ENCODE peak calls at places on chromosomes 1 and 21, in seven cellular contexts. One of them, this sample, is unnamed.
A peak's percentile ranks its signal among the peaks of the same experiment; 100 is the strongest.

GRCh38 chr1:6477039-6477820 is 11.3 kb upstream of the TNFRSF25 start:
- DNase-seq in fibroblast of mammary gland: no peak
- DNase-seq in cardiac fibroblast: no peak
- DNase-seq in fibroblast of pulmonary artery: no peak
- DNase-seq in kidney: peak; percentile 47
- DNase-seq in right lobe of liver: no peak
- DNase-seq in cardiac muscle cell: no peak
- DNase-seq in this sample: no peak

GRCh38 chr1:200433586-200433985 is 23.8 kb upstream of the ZNF281 start:
- DNase-seq in fibroblast of mammary gland: no peak
- DNase-seq in cardiac fibroblast: no peak
- DNase-seq in fibroblast of pulmonary artery: no peak
- DNase-seq in kidney: no peak
- DNase-seq in right lobe of liver: no peak
- DNase-seq in cardiac muscle cell: no peak
- DNase-seq in this sample: no peak

GRCh38 chr1:228953207-228953606 is 217.9 kb downstream of the RHOU start:
- DNase-seq in fibroblast of mammary gland: no peak
- DNase-seq in cardiac fibroblast: no peak
- DNase-seq in fibroblast of pulmonary artery: no peak
- DNase-seq in kidney: no peak
- DNase-seq in right lobe of liver: no peak
- DNase-seq in cardiac muscle cell: no peak
- DNase-seq in this sample: no peak

GRCh38 chr1:44862829-44863406 is 19.9 kb upstream of the PTCH2 start:
- DNase-seq in fibroblast of mammary gland: peak; percentile 74
- DNase-seq in cardiac fibroblast: peak; percentile 65
- DNase-seq in fibroblast of pulmonary artery: peak; percentile 75
- DNase-seq in kidney: no peak
- DNase-seq in right lobe of liver: no peak
- DNase-seq in cardiac muscle cell: no peak
- DNase-seq in this sample: no peak

GRCh38 chr1:24319962-24320361 is 805 bp downstream of the GRHL3 start:
- DNase-seq in fibroblast of mammary gland: no peak
- DNase-seq in cardiac fibroblast: no peak
- DNase-seq in fibroblast of pulmonary artery: no peak
- DNase-seq in kidney: no peak
- DNase-seq in right lobe of liver: no peak
- DNase-seq in cardiac muscle cell: no peak
- DNase-seq in this sample: no peak

GRCh38 chr1:201739492-201740085 is 89.4 kb upstream of the IPO9 start:
- DNase-seq in fibroblast of mammary gland: no peak
- DNase-seq in cardiac fibroblast: peak; percentile 58
- DNase-seq in fibroblast of pulmonary artery: peak; percentile 61
- DNase-seq in kidney: peak; percentile 81
- DNase-seq in right lobe of liver: peak; percentile 46
- DNase-seq in cardiac muscle cell: peak; percentile 90
- DNase-seq in this sample: no peak

GRCh38 chr1:182092336-182092735 is 30.8 kb upstream of the ZNF648 start:
- DNase-seq in fibroblast of mammary gland: no peak
- DNase-seq in cardiac fibroblast: peak; percentile 2
- DNase-seq in fibroblast of pulmonary artery: peak; percentile 34
- DNase-seq in kidney: no peak
- DNase-seq in right lobe of liver: no peak
- DNase-seq in cardiac muscle cell: no peak
- DNase-seq in this sample: no peak

GRCh38 chr1:201903135-201903534 is 14.4 kb downstream of the SHISA4 start:
- DNase-seq in fibroblast of mammary gland: peak; percentile 73
- DNase-seq in cardiac fibroblast: peak; percentile 68
- DNase-seq in fibroblast of pulmonary artery: peak; percentile 47
- DNase-seq in kidney: peak; percentile 94
- DNase-seq in right lobe of liver: no peak
- DNase-seq in cardiac muscle cell: no peak
- DNase-seq in this sample: no peak

GRCh38 chr1:203607169-203607873 is 19.3 kb upstream of the ATP2B4 start:
- DNase-seq in fibroblast of mammary gland: peak; percentile 94
- DNase-seq in cardiac fibroblast: peak; percentile 92
- DNase-seq in fibroblast of pulmonary artery: peak; percentile 92
- DNase-seq in kidney: no peak
- DNase-seq in right lobe of liver: peak; percentile 51
- DNase-seq in cardiac muscle cell: no peak
- DNase-seq in this sample: peak; percentile 65

GRCh38 chr1:244224487-244225430 is 173.7 kb downstream of the ZBTB18 start:
- DNase-seq in fibroblast of mammary gland: peak; percentile 26
- DNase-seq in cardiac fibroblast: peak; percentile 55
- DNase-seq in fibroblast of pulmonary artery: peak; percentile 70
- DNase-seq in kidney: no peak
- DNase-seq in right lobe of liver: no peak
- DNase-seq in cardiac muscle cell: no peak
- DNase-seq in this sample: no peak

GRCh38 chr21:16517380-16517779 is 787.6 kb downstream of the USP25 start:
- DNase-seq in fibroblast of mammary gland: no peak
- DNase-seq in cardiac fibroblast: peak; percentile 67
- DNase-seq in fibroblast of pulmonary artery: peak; percentile 60
- DNase-seq in kidney: no peak
- DNase-seq in right lobe of liver: no peak
- DNase-seq in cardiac muscle cell: no peak
- DNase-seq in this sample: no peak

GRCh38 chr1:16503494-16503893 is 10.6 kb downstream of the RNU1-1 start:
- DNase-seq in fibroblast of mammary gland: no peak
- DNase-seq in cardiac fibroblast: no peak
- DNase-seq in fibroblast of pulmonary artery: no peak
- DNase-seq in kidney: no peak
- DNase-seq in right lobe of liver: no peak
- DNase-seq in cardiac muscle cell: no peak
- DNase-seq in this sample: no peak

GRCh38 chr1:208237241-208237640 is 6.9 kb downstream of the PLXNA2 start:
- DNase-seq in fibroblast of mammary gland: no peak
- DNase-seq in cardiac fibroblast: peak; percentile 64
- DNase-seq in fibroblast of pulmonary artery: peak; percentile 65
- DNase-seq in kidney: no peak
- DNase-seq in right lobe of liver: no peak
- DNase-seq in cardiac muscle cell: no peak
- DNase-seq in this sample: no peak

GRCh38 chr1:3763351-3764125 is 9.0 kb upstream of the SMIM1 start:
- DNase-seq in fibroblast of mammary gland: no peak
- DNase-seq in cardiac fibroblast: no peak
- DNase-seq in fibroblast of pulmonary artery: no peak
- DNase-seq in kidney: peak; percentile 70
- DNase-seq in right lobe of liver: no peak
- DNase-seq in cardiac muscle cell: no peak
- DNase-seq in this sample: no peak

GRCh38 chr1:45395051-45395450 is 54.8 kb upstream of the MUTYH start:
- DNase-seq in fibroblast of mammary gland: no peak
- DNase-seq in cardiac fibroblast: no peak
- DNase-seq in fibroblast of pulmonary artery: no peak
- DNase-seq in kidney: no peak
- DNase-seq in right lobe of liver: no peak
- DNase-seq in cardiac muscle cell: no peak
- DNase-seq in this sample: no peak

GRCh38 chr21:36486246-36486645 is 6.3 kb upstream of the CLDN14 start:
- DNase-seq in fibroblast of mammary gland: no peak
- DNase-seq in cardiac fibroblast: no peak
- DNase-seq in fibroblast of pulmonary artery: no peak
- DNase-seq in kidney: no peak
- DNase-seq in right lobe of liver: no peak
- DNase-seq in cardiac muscle cell: no peak
- DNase-seq in this sample: no peak

GRCh38 chr1:186220911-186221310 is 154.1 kb downstream of the TPR start:
- DNase-seq in fibroblast of mammary gland: no peak
- DNase-seq in cardiac fibroblast: no peak
- DNase-seq in fibroblast of pulmonary artery: no peak
- DNase-seq in kidney: no peak
- DNase-seq in right lobe of liver: no peak
- DNase-seq in cardiac muscle cell: no peak
- DNase-seq in this sample: no peak

GRCh38 chr1:3014443-3015268 is 6.6 kb upstream of the ACTRT2 start:
- DNase-seq in fibroblast of mammary gland: no peak
- DNase-seq in cardiac fibroblast: no peak
- DNase-seq in fibroblast of pulmonary artery: no peak
- DNase-seq in kidney: peak; percentile 48
- DNase-seq in right lobe of liver: no peak
- DNase-seq in cardiac muscle cell: no peak
- DNase-seq in this sample: no peak

GRCh38 chr1:3283849-3284248 is 170.6 kb upstream of the ARHGEF16 start:
- DNase-seq in fibroblast of mammary gland: no peak
- DNase-seq in cardiac fibroblast: no peak
- DNase-seq in fibroblast of pulmonary artery: peak; percentile 1
- DNase-seq in kidney: no peak
- DNase-seq in right lobe of liver: peak; percentile 41
- DNase-seq in cardiac muscle cell: peak; percentile 63
- DNase-seq in this sample: no peak

GRCh38 chr21:45410865-45411809 is 6.2 kb downstream of the COL18A1 start:
- DNase-seq in fibroblast of mammary gland: no peak
- DNase-seq in cardiac fibroblast: no peak
- DNase-seq in fibroblast of pulmonary artery: no peak
- DNase-seq in kidney: peak; percentile 75
- DNase-seq in right lobe of liver: peak; percentile 47
- DNase-seq in cardiac muscle cell: peak; percentile 95
- DNase-seq in this sample: no peak
- H3K4me3 ChIP-seq in fibroblast of mammary gland: no peak overlapping the region
- H3K4me3 ChIP-seq in cardiac fibroblast: no peak overlapping the region
- H3K4me3 ChIP-seq in fibroblast of pulmonary artery: no peak overlapping the region
- H3K4me3 ChIP-seq in kidney: no peak overlapping the region
- H3K4me3 ChIP-seq in right lobe of liver: no peak overlapping the region
- H3K4me3 ChIP-seq in cardiac muscle cell: no peak overlapping the region
- H3K4me3 ChIP-seq in this sample: peak overlapping the region; percentile 38

DNA sequence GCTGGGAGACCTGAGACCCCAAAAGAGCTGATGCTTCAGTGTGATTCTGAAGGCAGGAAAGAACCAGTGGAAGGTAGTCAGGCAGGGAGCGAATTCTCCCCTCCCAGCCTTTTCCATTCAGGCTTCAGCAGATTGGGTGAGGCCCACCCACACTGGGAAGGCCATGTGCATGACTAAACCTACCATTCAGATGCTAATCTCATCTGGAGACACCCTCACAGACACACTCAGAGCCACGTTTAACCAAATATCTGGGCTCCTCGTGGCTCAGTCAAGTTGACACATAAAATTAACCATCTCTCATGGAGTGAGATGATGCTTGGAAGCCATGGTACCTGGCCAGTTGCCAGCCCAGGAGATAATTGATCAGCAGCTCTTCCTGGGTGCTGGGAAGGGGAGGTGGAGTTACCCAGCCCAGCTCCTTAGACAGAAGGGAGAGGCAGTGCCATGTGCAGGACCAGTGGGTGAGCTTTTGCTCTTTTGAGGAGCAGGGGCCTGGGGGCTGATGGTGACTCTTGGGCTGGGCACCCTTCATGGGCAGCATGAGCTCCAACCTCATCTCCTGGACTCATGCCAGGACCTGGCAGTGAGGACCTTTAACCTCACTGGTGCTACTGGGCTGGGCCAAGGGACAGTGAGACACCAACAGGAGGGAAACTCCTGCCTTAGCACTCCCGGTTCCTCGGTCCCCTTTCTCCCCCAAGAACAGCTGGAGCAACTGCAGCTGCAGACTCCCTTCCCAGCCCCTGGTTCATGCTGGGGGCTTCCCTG is 89.0 kb upstream of the ACTL8 start:
- DNase-seq in fibroblast of mammary gland: peak; percentile 44
- DNase-seq in cardiac fibroblast: peak; percentile 12
- DNase-seq in fibroblast of pulmonary artery: no peak
- DNase-seq in kidney: no peak
- DNase-seq in right lobe of liver: no peak
- DNase-seq in cardiac muscle cell: no peak
- DNase-seq in this sample: no peak
- H3K4me3 ChIP-seq in fibroblast of mammary gland: no peak overlapping the region
- H3K4me3 ChIP-seq in cardiac fibroblast: no peak overlapping the region
- H3K4me3 ChIP-seq in fibroblast of pulmonary artery: no peak overlapping the region
- H3K4me3 ChIP-seq in kidney: no peak overlapping the region
- H3K4me3 ChIP-seq in right lobe of liver: no peak overlapping the region
- H3K4me3 ChIP-seq in cardiac muscle cell: no peak overlapping the region
- H3K4me3 ChIP-seq in this sample: no peak overlapping the region

DNA sequence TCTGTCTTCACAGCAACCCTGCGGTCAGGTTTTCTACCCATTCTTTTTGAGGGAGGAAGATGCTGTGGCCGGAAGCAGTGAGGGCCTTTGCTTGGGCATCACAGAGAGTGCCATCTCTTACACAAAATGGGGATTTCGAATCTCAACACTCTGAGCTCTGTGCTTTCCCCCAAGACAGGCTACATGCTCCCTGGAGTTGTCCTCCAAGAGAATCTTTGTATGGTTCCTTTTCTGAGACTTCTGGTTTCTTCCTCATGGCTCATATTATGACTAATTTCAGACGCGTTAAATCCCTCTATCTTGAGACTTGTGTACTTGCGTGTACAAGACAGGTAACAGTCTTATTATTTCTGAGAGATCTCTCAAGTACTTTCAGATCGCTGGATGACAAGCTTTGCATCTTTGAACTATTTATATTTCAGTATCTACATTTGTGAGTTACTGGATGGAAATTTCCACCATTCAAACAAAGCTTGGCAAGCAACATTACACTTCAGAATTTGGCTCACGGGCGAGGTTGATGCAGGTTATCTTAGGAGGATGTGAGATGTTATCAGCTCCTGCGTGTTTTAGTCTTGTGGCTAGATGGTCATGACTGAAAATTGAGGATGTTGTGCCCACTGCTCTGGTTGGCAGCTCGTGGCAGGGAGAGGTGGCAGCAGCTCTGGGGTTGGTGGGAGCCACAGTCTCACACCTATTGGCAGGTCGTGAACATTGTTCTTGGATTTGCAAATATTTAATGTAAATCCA is 19.4 kb downstream of the ABCG1 start:
- DNase-seq in fibroblast of mammary gland: no peak
- DNase-seq in cardiac fibroblast: no peak
- DNase-seq in fibroblast of pulmonary artery: no peak
- DNase-seq in kidney: peak; percentile 25
- DNase-seq in right lobe of liver: no peak
- DNase-seq in cardiac muscle cell: no peak
- DNase-seq in this sample: no peak
- H3K4me3 ChIP-seq in fibroblast of mammary gland: no peak overlapping the region
- H3K4me3 ChIP-seq in cardiac fibroblast: no peak overlapping the region
- H3K4me3 ChIP-seq in fibroblast of pulmonary artery: no peak overlapping the region
- H3K4me3 ChIP-seq in kidney: no peak overlapping the region
- H3K4me3 ChIP-seq in right lobe of liver: no peak overlapping the region
- H3K4me3 ChIP-seq in cardiac muscle cell: no peak overlapping the region
- H3K4me3 ChIP-seq in this sample: no peak overlapping the region

DNA sequence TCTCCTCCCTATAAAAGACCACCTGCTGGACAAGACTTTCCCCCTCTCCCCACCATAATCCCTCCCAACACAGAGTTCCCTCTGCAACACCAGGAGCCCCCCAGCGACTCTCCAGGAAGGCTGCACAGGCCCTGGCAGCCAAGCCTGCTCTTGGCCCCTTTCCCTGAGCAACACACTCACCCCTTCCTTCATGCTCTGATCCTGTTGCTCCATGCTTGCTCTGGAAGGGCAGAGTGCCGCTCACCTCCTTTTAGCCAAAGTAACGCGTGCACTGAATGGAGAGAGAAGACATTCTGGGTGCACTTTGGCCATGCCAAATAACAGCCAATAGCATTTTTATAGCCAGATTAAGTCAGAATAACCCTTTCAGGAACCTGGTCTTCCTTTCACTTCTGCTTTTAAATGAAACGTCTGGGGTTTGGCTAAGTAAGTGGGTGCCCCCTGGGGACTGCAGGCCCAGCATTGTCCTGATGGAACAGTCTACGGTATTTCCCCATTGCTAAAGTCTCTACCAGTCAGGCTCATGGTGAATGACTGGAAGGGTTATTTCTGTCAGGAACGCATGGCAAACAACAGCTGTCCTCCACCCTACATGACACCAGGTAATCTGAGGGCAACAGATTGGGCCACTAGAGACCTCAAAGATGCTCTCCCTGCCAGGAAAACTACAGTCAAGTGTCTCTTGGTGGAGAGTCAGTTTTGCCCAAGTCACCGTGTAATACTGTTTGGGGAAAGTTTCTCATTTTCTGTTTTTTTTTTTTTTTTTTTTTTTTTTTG is at the start of gene SLC2A5:
- DNase-seq in fibroblast of mammary gland: peak; percentile 54
- DNase-seq in cardiac fibroblast: no peak
- DNase-seq in fibroblast of pulmonary artery: no peak
- DNase-seq in kidney: no peak
- DNase-seq in right lobe of liver: no peak
- DNase-seq in cardiac muscle cell: no peak
- DNase-seq in this sample: no peak
- H3K4me3 ChIP-seq in fibroblast of mammary gland: no peak within 1 kb of the TSS
- H3K4me3 ChIP-seq in cardiac fibroblast: no peak within 1 kb of the TSS
- H3K4me3 ChIP-seq in fibroblast of pulmonary artery: no peak within 1 kb of the TSS
- H3K4me3 ChIP-seq in kidney: peak within 1 kb of the TSS; percentile 12
- H3K4me3 ChIP-seq in right lobe of liver: no peak within 1 kb of the TSS
- H3K4me3 ChIP-seq in cardiac muscle cell: no peak within 1 kb of the TSS
- H3K4me3 ChIP-seq in this sample: no peak within 1 kb of the TSS

This sample was measured in SJCRH30.